ENCODE peak calls at places on chromosomes 2 and 18, in four cellular contexts. X is neuronal stem cell, H is IMR-90, Q is mesenchymal stem cell. U is an unnamed sample.

GRCh38 chr2:17879137-17879912 is 858 bp downstream of the KCNS3 start:
- DNase-seq in X (peak; percentile 80), H (peak; percentile 33), Q (peak; percentile 66), U (peak; percentile 62)

GRCh38 chr18:41532344-41533086 is 422.5 kb upstream of the PIK3C3 start:
- DNase-seq in X (no peak), H (peak; percentile 1), Q (peak; percentile 34), U (no peak)

GRCh38 chr2:47058061-47058931 is 96.8 kb downstream of the STPG4 start:
- DNase-seq in X (no peak), H (peak; percentile 72), Q (peak; percentile 97), U (no peak)

GRCh38 chr2:240919786-240920782 is 13.9 kb downstream of the CROCC2 start:
- DNase-seq in X (no peak), H (no peak), Q (no peak), U (no peak)

GRCh38 chr18:11859282-11859797 is 8.1 kb downstream of the CHMP1B start:
- DNase-seq in X (no peak), H (no peak), Q (no peak), U (peak; percentile 33)

GRCh38 chr18:5543036-5543671 is 643 bp downstream of the EPB41L3 start:
- DNase-seq in X (peak; percentile 32), H (no peak), Q (no peak), U (peak; percentile 72)

GRCh38 chr18:79603321-79604204 is 76.0 kb upstream of the CTDP1 start:
- DNase-seq in X (no peak), H (no peak), Q (no peak), U (no peak)

GRCh38 chr2:3023531-3023930 is 354.1 kb downstream of the EIPR1 start:
- DNase-seq in X (no peak), H (no peak), Q (no peak), U (no peak)

GRCh38 chr2:20143263-20143662 is 81.7 kb downstream of the SDC1 start:
- DNase-seq in X (no peak), H (peak; percentile 81), Q (peak; percentile 46), U (no peak)

GRCh38 chr2:224952942-224953657 is 89.2 kb downstream of the DOCK10 start:
- DNase-seq in X (no peak), H (no peak), Q (no peak), U (no peak)

GRCh38 chr2:101501443-101501842 is 26.5 kb upstream of the RFX8 start:
- DNase-seq in X (no peak), H (peak; percentile 60), Q (peak; percentile 50), U (no peak)

GRCh38 chr2:226618544-226618874 is 181.1 kb downstream of the IRS1 start:
- DNase-seq in X (no peak), H (no peak), Q (no peak), U (no peak)

GRCh38 chr18:77983270-77983669 is 733.6 kb downstream of the GALR1 start:
- DNase-seq in X (no peak), H (no peak), Q (no peak), U (no peak)

GRCh38 chr2:20370191-20370590 is 19.5 kb upstream of the PUM2 start:
- DNase-seq in X (no peak), H (peak; percentile 68), Q (peak; percentile 52), U (no peak)

GRCh38 chr18:26422472-26423162 is 125.7 kb downstream of the KCTD1 start:
- DNase-seq in X (no peak), H (no peak), Q (no peak), U (no peak)

GRCh38 chr2:11896386-11896785 is 150.0 kb downstream of the LPIN1 start:
- DNase-seq in X (peak; percentile 39), H (no peak), Q (no peak), U (no peak)
- H2AFZ ChIP-seq in X (peak overlapping the region; percentile 68), H (no peak overlapping the region), Q (no peak overlapping the region), U (peak overlapping the region; percentile 58)

DNA sequence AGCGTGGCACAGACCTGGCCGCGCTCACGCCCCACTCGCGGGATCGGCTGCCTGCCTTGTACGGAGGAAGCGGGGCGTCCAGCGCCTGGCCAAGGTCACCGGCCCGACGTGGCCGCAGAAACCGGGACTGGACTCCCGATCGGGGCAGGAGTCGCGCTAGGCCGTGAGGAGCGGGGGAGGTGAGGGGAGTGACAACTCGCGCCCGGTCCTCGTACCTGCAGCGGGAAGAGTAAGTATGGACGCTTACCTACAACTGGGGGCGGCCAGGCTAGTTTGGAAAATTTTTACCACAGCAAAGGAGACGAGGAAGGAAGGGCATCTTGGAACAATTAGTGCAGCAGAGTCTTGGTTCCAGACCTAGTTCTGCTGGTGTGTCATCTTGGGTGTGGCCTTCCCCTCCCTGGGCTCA is 653 bp downstream of the UBE2F start:
- DNase-seq in X (no peak), H (no peak), Q (peak; percentile 33), U (peak; percentile 55)
- H4K91ac ChIP-seq in X (no peak overlapping the region), H (no peak overlapping the region), Q (no peak overlapping the region), U (no peak overlapping the region)

GRCh38 chr2:60553496-60553991 is at the start of gene BCL11A:
- DNase-seq in X (no peak), H (peak; percentile 78), Q (peak; percentile 82), U (peak; percentile 66)

GRCh38 chr2:60553992-60554648 is 666 bp upstream of the BCL11A start:
- DNase-seq in X (no peak), H (no peak), Q (peak; percentile 40), U (peak; percentile 80)

GRCh38 chr2:60552096-60552850 is 1.2 kb downstream of the BCL11A start:
- DNase-seq in X (no peak), H (no peak), Q (peak; percentile 20), U (no peak)

GRCh38 chr2:60551241-60552095 is 2.0 kb downstream of the BCL11A start:
- DNase-seq in X (no peak), H (no peak), Q (peak; percentile 22), U (peak; percentile 64)

DNA sequence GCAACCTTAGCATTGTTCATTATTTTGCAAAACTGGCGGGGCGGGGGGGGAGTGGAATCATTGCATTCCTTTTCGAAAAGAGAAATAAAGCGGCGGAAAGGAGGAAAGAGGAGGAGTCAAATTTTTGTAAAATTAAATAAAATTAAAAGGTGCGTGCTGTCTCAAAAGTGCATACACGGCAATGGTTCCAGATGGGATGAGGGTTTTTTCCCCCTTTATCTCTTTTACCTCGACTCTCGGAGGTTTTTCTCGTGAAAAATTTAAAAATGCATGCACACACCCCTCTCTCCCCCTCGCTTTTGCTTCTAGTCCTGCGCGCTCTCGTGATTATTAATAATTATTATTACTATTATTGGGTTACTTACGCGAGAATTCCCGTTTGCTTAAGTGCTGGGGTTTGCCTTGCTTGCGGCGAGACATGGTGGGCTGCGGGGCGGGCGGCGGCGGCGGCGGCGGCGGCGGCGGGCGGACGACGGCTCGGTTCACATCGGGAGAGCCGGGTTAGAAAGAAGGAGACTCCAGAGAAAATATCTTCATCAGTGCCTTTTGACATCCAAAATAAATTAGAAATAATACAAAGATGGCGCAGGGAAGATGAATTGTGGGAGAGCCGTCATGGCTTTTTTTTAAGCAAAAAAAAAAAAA is 481 bp downstream of the BCL11A start:
- DNase-seq in X (no peak), H (no peak), Q (no peak), U (no peak)
- H2AFZ ChIP-seq in X (peak overlapping the region; percentile 39), H (peak overlapping the region; percentile 81), Q (no peak overlapping the region), U (no peak overlapping the region)

GRCh38 chr18:51575171-51575570 is 377.7 kb upstream of the MEX3C start:
- DNase-seq in X (no peak), H (no peak), Q (no peak), U (no peak)
- H4K91ac ChIP-seq in X (no peak overlapping the region), H (no peak overlapping the region), Q (no peak overlapping the region), U (no peak overlapping the region)

DNA sequence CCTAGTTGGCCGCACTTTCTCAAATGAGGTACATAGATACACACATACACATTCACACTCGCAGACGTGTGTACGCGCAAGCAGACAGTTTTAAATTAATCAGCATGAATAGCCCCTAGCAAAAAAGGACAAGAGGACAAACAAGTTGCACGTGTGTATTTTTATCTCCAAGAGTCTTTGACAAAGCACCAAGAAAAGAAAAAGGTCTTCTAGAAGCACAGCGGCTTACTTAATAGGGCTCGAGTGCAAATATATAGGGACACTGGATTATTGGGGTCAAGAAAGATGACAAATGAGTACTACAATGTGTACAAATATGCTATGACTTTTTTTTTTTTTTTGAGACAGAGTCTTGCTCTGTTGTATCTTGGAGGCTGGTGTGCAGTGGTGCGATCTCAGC is 1.7 kb upstream of the BCL2 start:
- DNase-seq in X (no peak), H (no peak), Q (no peak), U (no peak)
- H2AFZ ChIP-seq in X (peak overlapping the region; percentile 95), H (peak overlapping the region; percentile 90), Q (no peak overlapping the region), U (no peak overlapping the region)

DNA sequence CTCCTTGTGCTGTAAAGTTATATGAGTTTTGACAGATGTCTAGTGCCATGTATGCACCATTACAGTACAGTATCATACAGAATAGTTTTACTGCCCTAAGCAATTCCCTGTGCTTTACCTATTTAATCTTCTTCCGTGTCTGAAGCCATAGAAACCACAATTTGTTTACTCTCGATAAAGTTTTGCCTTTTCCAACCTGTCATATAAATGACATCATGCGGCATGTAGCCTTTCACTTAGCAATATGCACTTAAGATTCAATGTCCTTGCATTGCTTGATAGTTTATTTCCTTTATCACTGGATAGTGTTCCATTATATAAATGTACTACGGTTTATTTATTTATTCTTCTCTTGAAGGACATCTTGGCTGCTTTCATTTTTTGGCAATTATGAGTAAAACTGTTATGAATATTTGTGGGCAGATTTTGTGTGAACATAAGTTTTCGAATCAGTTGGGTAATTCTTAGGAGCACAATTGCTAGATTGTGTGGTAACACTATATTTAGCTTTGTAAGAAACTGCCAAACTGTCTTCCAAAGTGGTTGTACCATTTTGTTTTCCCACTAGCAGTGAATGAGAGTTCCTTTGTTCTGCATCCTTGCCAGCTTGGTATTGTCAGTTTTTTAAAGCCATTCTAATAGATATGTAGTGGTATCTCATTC is 136.8 kb upstream of the MAP3K20 start:
- DNase-seq in X (no peak), H (peak; percentile 31), Q (no peak), U (no peak)
- H4K91ac ChIP-seq in X (no peak overlapping the region), H (no peak overlapping the region), Q (no peak overlapping the region), U (no peak overlapping the region)

DNA sequence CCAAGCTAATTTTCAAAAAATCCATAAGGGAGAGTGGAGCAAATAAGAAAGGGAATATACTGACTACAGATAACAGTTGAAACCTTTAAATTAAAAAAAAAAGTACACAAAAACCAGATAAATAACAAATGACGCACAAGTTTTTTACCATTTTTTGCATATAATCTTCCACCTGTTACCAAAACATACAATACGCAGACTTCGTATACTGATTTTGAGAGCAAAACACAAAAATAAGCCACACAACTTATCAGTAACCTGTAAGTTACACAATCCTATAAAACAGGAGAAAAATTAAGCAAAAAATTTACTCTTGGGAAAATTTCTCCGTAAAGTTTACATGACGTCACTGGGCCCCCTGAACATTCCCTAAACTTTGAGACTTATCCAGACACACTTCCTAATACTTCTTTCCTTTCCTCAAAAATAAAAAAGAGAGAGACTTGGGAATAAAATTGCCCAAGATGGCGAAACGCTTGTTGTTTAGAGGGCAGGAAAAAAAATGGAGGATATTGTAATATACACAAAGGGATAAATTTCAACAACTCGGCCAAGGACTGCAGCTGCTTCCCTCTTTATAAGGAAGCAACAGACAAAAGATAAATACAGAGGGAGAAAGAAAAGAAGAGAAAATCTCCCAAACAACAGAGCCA is 1.7 kb downstream of the BAZ2B start:
- DNase-seq in X (no peak), H (peak; percentile 67), Q (no peak), U (no peak)
- H2AFZ ChIP-seq in X (peak overlapping the region; percentile 72), H (peak overlapping the region; percentile 88), Q (no peak overlapping the region), U (no peak overlapping the region)

GRCh38 chr2:36702781-36703180 is 6.3 kb downstream of the VIT start:
- DNase-seq in X (no peak), H (no peak), Q (no peak), U (no peak)
- H4K91ac ChIP-seq in X (no peak overlapping the region), H (no peak overlapping the region), Q (no peak overlapping the region), U (no peak overlapping the region)

U was measured in H1.